ENCODE peak calls at places on chromosomes 6 and 20, in seven cellular contexts. One of them, this sample, is unnamed.

GRCh38 chr6:2706482-2706881 is 44.2 kb downstream of the MYLK4 start:
- DNase-seq in esophagus squamous epithelium: no peak
- DNase-seq in right lobe of liver: no peak
- DNase-seq in astrocyte: no peak
- DNase-seq in mesothelial cell of epicardium: no peak
- DNase-seq in sigmoid colon: no peak
- DNase-seq in tibial nerve: no peak
- DNase-seq in this sample: no peak

GRCh38 chr6:47438481-47439347 is 38.9 kb upstream of the CD2AP start:
- DNase-seq in right lobe of liver: no peak
- DNase-seq in mesothelial cell of epicardium: no peak
- DNase-seq in astrocyte: no peak
- DNase-seq in tibial nerve: peak
- DNase-seq in esophagus squamous epithelium: no peak
- DNase-seq in sigmoid colon: peak
- DNase-seq in this sample: no peak

GRCh38 chr6:4345543-4345942 is 210.2 kb upstream of the ECI2 start:
- DNase-seq in right lobe of liver: no peak
- DNase-seq in mesothelial cell of epicardium: no peak
- DNase-seq in esophagus squamous epithelium: no peak
- DNase-seq in tibial nerve: no peak
- DNase-seq in sigmoid colon: no peak
- DNase-seq in astrocyte: no peak
- DNase-seq in this sample: no peak

GRCh38 chr6:85192596-85192995 is 257.3 kb upstream of the NT5E start:
- DNase-seq in mesothelial cell of epicardium: no peak
- DNase-seq in esophagus squamous epithelium: no peak
- DNase-seq in astrocyte: no peak
- DNase-seq in tibial nerve: no peak
- DNase-seq in sigmoid colon: no peak
- DNase-seq in right lobe of liver: no peak
- DNase-seq in this sample: no peak

GRCh38 chr6:21185849-21186478 is 407.6 kb upstream of the SOX4 start:
- DNase-seq in astrocyte: no peak
- DNase-seq in esophagus squamous epithelium: no peak
- DNase-seq in sigmoid colon: no peak
- DNase-seq in tibial nerve: no peak
- DNase-seq in right lobe of liver: no peak
- DNase-seq in mesothelial cell of epicardium: no peak
- DNase-seq in this sample: no peak

GRCh38 chr20:10611357-10611756 is 62.4 kb downstream of the JAG1 start:
- DNase-seq in right lobe of liver: peak
- DNase-seq in mesothelial cell of epicardium: no peak
- DNase-seq in sigmoid colon: peak
- DNase-seq in astrocyte: no peak
- DNase-seq in tibial nerve: no peak
- DNase-seq in esophagus squamous epithelium: no peak
- DNase-seq in this sample: no peak

GRCh38 chr6:12548526-12548925 is 168.0 kb upstream of the PHACTR1 start:
- DNase-seq in astrocyte: peak
- DNase-seq in tibial nerve: no peak
- DNase-seq in mesothelial cell of epicardium: no peak
- DNase-seq in right lobe of liver: no peak
- DNase-seq in sigmoid colon: no peak
- DNase-seq in esophagus squamous epithelium: no peak
- DNase-seq in this sample: no peak

GRCh38 chr6:73225396-73225795 is at the start of gene KHDC1L:
- DNase-seq in astrocyte: no peak
- DNase-seq in mesothelial cell of epicardium: no peak
- DNase-seq in right lobe of liver: no peak
- DNase-seq in tibial nerve: no peak
- DNase-seq in sigmoid colon: no peak
- DNase-seq in esophagus squamous epithelium: no peak
- DNase-seq in this sample: no peak

GRCh38 chr20:10078403-10078802 is 43.6 kb downstream of the ANKEF1 start:
- DNase-seq in astrocyte: no peak
- DNase-seq in tibial nerve: no peak
- DNase-seq in esophagus squamous epithelium: no peak
- DNase-seq in mesothelial cell of epicardium: no peak
- DNase-seq in right lobe of liver: no peak
- DNase-seq in sigmoid colon: no peak
- DNase-seq in this sample: no peak

GRCh38 chr6:143964667-143965066 is 43.4 kb downstream of the PLAGL1 start:
- DNase-seq in sigmoid colon: no peak
- DNase-seq in mesothelial cell of epicardium: no peak
- DNase-seq in astrocyte: no peak
- DNase-seq in esophagus squamous epithelium: no peak
- DNase-seq in tibial nerve: no peak
- DNase-seq in right lobe of liver: no peak
- DNase-seq in this sample: no peak

GRCh38 chr6:24899647-24900325 is 36.0 kb downstream of the RIPOR2 start:
- DNase-seq in sigmoid colon: no peak
- DNase-seq in tibial nerve: no peak
- DNase-seq in esophagus squamous epithelium: no peak
- DNase-seq in astrocyte: peak
- DNase-seq in right lobe of liver: no peak
- DNase-seq in mesothelial cell of epicardium: no peak
- DNase-seq in this sample: no peak

DNA sequence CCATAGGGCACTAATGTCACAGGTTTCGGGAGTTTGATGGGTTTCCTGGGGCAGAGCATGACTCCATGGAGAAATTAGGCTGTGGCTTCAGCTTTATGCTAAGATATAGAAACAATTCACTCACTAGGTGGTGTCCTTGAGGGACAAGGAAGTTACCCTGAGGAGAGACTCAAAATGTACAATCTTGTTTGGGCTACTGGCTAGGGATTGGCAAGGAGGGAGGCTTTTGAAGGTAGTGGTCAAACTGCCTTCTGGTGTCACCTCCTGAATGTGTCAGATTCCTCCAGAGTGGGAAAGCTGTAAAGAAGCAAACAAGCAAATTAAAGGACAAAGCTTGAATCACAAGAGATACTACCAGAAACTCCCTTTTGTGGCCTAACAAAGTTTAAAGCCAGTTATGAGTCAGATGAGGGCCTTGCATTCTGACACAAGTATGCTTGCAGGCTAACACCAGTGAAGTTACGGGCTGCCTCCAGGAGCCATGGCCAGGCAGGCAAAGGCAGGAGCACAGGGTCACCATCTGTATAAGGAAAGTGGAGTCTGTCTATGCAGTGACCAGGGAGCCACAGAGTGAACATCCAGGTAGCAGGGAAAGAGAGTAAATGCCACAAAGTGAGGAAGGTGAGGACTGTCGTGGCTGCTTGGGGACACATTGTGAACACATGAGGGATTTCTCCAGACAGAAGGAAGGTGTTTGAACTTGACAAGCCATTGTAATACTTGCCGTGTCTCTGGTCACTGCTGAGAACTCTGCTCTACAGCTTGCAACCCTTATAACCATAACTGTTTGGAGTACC is 107.7 kb upstream of the DTNBP1 start:
- DNase-seq in right lobe of liver: no peak
- DNase-seq in esophagus squamous epithelium: no peak
- DNase-seq in sigmoid colon: no peak
- DNase-seq in tibial nerve: no peak
- DNase-seq in mesothelial cell of epicardium: no peak
- DNase-seq in astrocyte: peak
- DNase-seq in this sample: no peak
- TF ChIP-seq CTCF in right lobe of liver: no peak
- TF ChIP-seq CTCF in esophagus squamous epithelium: no peak
- TF ChIP-seq CTCF in sigmoid colon: no peak
- TF ChIP-seq CTCF in tibial nerve: no peak
- TF ChIP-seq CTCF in mesothelial cell of epicardium: no peak
- TF ChIP-seq CTCF in astrocyte: no peak
- TF ChIP-seq CTCF in this sample: no peak

DNA sequence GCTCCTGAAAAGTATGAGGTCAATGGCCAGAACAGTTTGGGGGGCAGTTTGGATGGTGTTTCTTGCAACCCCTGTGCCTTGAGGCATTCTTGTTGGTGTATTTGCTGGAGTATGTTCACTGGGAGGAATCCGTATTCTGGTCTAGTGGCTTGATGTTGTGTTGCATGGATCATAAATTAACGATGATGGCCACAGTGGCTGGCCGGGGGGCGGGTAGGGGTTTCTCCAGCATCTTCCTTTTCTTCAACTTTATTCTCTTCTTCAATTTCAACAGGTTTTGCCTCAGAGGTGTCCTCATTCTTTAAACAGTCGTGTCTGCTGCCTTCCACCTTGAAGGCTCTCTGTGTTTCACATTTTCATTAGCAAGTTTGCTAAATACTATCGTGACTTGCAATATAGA is 43.0 kb upstream of the THBS2 start:
- DNase-seq in sigmoid colon: no peak
- DNase-seq in right lobe of liver: no peak
- DNase-seq in esophagus squamous epithelium: no peak
- DNase-seq in mesothelial cell of epicardium: no peak
- DNase-seq in tibial nerve: no peak
- DNase-seq in astrocyte: no peak
- DNase-seq in this sample: no peak
- TF ChIP-seq CTCF in sigmoid colon: no peak
- TF ChIP-seq CTCF in right lobe of liver: no peak
- TF ChIP-seq CTCF in esophagus squamous epithelium: no peak
- TF ChIP-seq CTCF in mesothelial cell of epicardium: no peak
- TF ChIP-seq CTCF in tibial nerve: no peak
- TF ChIP-seq CTCF in astrocyte: no peak
- TF ChIP-seq CTCF in this sample: no peak

GRCh38 chr20:38628580-38629470 is 27.2 kb downstream of the ARHGAP40 start:
- DNase-seq in right lobe of liver: no peak
- DNase-seq in esophagus squamous epithelium: no peak
- DNase-seq in sigmoid colon: no peak
- DNase-seq in tibial nerve: no peak
- DNase-seq in mesothelial cell of epicardium: no peak
- DNase-seq in astrocyte: no peak
- DNase-seq in this sample: no peak

GRCh38 chr20:38630727-38631126 is 29.1 kb downstream of the ARHGAP40 start:
- DNase-seq in tibial nerve: no peak
- DNase-seq in mesothelial cell of epicardium: no peak
- DNase-seq in astrocyte: no peak
- DNase-seq in esophagus squamous epithelium: no peak
- DNase-seq in sigmoid colon: no peak
- DNase-seq in right lobe of liver: no peak
- DNase-seq in this sample: no peak

GRCh38 chr20:38626921-38627659 is 25.5 kb downstream of the ARHGAP40 start:
- DNase-seq in sigmoid colon: no peak
- DNase-seq in right lobe of liver: no peak
- DNase-seq in astrocyte: no peak
- DNase-seq in esophagus squamous epithelium: no peak
- DNase-seq in mesothelial cell of epicardium: no peak
- DNase-seq in tibial nerve: no peak
- DNase-seq in this sample: no peak

GRCh38 chr20:38631155-38632022 is 29.8 kb downstream of the ARHGAP40 start:
- DNase-seq in tibial nerve: no peak
- DNase-seq in sigmoid colon: no peak
- DNase-seq in right lobe of liver: no peak
- DNase-seq in astrocyte: peak
- DNase-seq in mesothelial cell of epicardium: no peak
- DNase-seq in esophagus squamous epithelium: no peak
- DNase-seq in this sample: no peak

GRCh38 chr20:38629979-38630378 is 28.4 kb downstream of the ARHGAP40 start:
- DNase-seq in esophagus squamous epithelium: no peak
- DNase-seq in right lobe of liver: no peak
- DNase-seq in mesothelial cell of epicardium: no peak
- DNase-seq in sigmoid colon: no peak
- DNase-seq in tibial nerve: no peak
- DNase-seq in astrocyte: no peak
- DNase-seq in this sample: no peak
- TF ChIP-seq CTCF in esophagus squamous epithelium: no peak
- TF ChIP-seq CTCF in right lobe of liver: no peak
- TF ChIP-seq CTCF in mesothelial cell of epicardium: no peak
- TF ChIP-seq CTCF in sigmoid colon: no peak
- TF ChIP-seq CTCF in tibial nerve: no peak
- TF ChIP-seq CTCF in astrocyte: no peak
- TF ChIP-seq CTCF in this sample: no peak

DNA sequence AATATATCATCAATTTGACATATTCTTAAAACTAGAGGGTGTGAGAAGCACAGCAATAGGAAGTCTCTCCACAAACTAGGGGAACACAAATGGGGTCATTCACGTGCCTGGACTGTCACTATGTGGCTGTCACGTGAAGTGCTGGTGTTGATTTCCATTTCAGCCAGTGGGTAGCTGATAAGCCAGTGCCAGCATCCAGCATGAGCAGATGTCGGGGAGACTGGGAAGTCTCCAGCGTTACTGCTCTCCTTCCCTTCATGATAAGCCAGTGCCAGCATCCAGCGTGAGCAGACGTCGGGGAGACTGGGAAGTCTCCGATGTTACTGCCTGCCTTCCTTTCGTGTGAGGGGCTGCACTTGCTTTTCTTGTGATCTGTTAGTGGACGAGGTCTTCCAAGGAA is 5.6 kb upstream of the SLC17A9 start:
- DNase-seq in astrocyte: no peak
- DNase-seq in right lobe of liver: no peak
- DNase-seq in tibial nerve: no peak
- DNase-seq in esophagus squamous epithelium: no peak
- DNase-seq in mesothelial cell of epicardium: no peak
- DNase-seq in sigmoid colon: no peak
- DNase-seq in this sample: no peak
- TF ChIP-seq CTCF in astrocyte: no peak
- TF ChIP-seq CTCF in right lobe of liver: no peak
- TF ChIP-seq CTCF in tibial nerve: no peak
- TF ChIP-seq CTCF in esophagus squamous epithelium: no peak
- TF ChIP-seq CTCF in mesothelial cell of epicardium: no peak
- TF ChIP-seq CTCF in sigmoid colon: no peak
- TF ChIP-seq CTCF in this sample: no peak

GRCh38 chr6:167907837-167908681 is 81.3 kb downstream of the AFDN start:
- DNase-seq in esophagus squamous epithelium: no peak
- DNase-seq in right lobe of liver: no peak
- DNase-seq in mesothelial cell of epicardium: no peak
- DNase-seq in sigmoid colon: no peak
- DNase-seq in tibial nerve: no peak
- DNase-seq in astrocyte: peak
- DNase-seq in this sample: no peak
- TF ChIP-seq CTCF in esophagus squamous epithelium: peak
- TF ChIP-seq CTCF in right lobe of liver: peak
- TF ChIP-seq CTCF in mesothelial cell of epicardium: no peak
- TF ChIP-seq CTCF in sigmoid colon: no peak
- TF ChIP-seq CTCF in tibial nerve: peak
- TF ChIP-seq CTCF in astrocyte: peak
- TF ChIP-seq CTCF in this sample: no peak

DNA sequence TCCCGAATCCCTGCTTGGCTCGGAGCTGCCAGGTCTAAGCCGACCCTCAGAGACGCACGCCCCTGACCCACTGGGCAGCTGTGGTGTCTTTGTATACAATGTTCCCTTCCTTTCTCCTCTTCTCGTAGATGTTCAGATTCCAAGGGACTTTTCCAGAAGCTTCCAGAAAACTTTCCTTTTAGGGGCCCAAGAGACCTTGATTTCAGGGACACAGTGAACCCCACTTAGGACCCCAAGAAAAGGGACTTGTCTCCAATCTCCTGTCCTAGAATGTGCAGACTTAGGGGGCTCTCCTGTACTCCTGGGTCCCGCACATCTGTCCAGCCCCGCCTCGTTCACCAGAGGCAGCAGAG is 103.5 kb downstream of the EDN3 start:
- DNase-seq in right lobe of liver: no peak
- DNase-seq in esophagus squamous epithelium: no peak
- DNase-seq in tibial nerve: no peak
- DNase-seq in mesothelial cell of epicardium: no peak
- DNase-seq in astrocyte: no peak
- DNase-seq in sigmoid colon: no peak
- DNase-seq in this sample: no peak
- TF ChIP-seq CTCF in right lobe of liver: no peak
- TF ChIP-seq CTCF in esophagus squamous epithelium: peak
- TF ChIP-seq CTCF in tibial nerve: no peak
- TF ChIP-seq CTCF in mesothelial cell of epicardium: peak
- TF ChIP-seq CTCF in astrocyte: peak
- TF ChIP-seq CTCF in sigmoid colon: no peak
- TF ChIP-seq CTCF in this sample: no peak

This sample was measured in omental fat pad.